ENCODE peak calls at places on chromosomes 11 and 22, in ten cellular contexts. One of them, this sample, is unnamed.

GRCh38 chr11:59173080-59173963 is 1.4 kb downstream of the DTX4 start:
- DNase-seq in stimulated activated CD4-positive, alpha-beta T cell treated with anti-CD3 and anti-CD28 coated beads, Interleukin-1b, Interleukin-23, amount 100 ng/mL, for 24 hours: no peak
- DNase-seq in Calu3: peak; percentile 26
- DNase-seq in AG08395: no peak
- DNase-seq in GM12878: no peak
- DNase-seq in heart left ventricle: peak; percentile 45
- DNase-seq in left ventricle myocardium inferior: no peak
- DNase-seq in AG09309: no peak
- DNase-seq in cardiac fibroblast: peak; percentile 15
- DNase-seq in NCI-H774: no peak
- DNase-seq in this sample: peak; percentile 74

GRCh38 chr22:44461614-44462013 is 36.4 kb downstream of the RTL6 start:
- DNase-seq in stimulated activated CD4-positive, alpha-beta T cell treated with anti-CD3 and anti-CD28 coated beads, Interleukin-1b, Interleukin-23, amount 100 ng/mL, for 24 hours: no peak
- DNase-seq in Calu3: no peak
- DNase-seq in AG08395: no peak
- DNase-seq in GM12878: no peak
- DNase-seq in heart left ventricle: no peak
- DNase-seq in left ventricle myocardium inferior: no peak
- DNase-seq in AG09309: no peak
- DNase-seq in cardiac fibroblast: no peak
- DNase-seq in NCI-H774: no peak
- DNase-seq in this sample: no peak

GRCh38 chr22:23029521-23030228 is 40.6 kb upstream of the GNAZ start:
- DNase-seq in stimulated activated CD4-positive, alpha-beta T cell treated with anti-CD3 and anti-CD28 coated beads, Interleukin-1b, Interleukin-23, amount 100 ng/mL, for 24 hours: no peak
- DNase-seq in Calu3: no peak
- DNase-seq in AG08395: no peak
- DNase-seq in GM12878: no peak
- DNase-seq in heart left ventricle: no peak
- DNase-seq in left ventricle myocardium inferior: no peak
- DNase-seq in AG09309: no peak
- DNase-seq in cardiac fibroblast: no peak
- DNase-seq in NCI-H774: no peak
- DNase-seq in this sample: no peak

GRCh38 chr11:36091256-36091811 is 147.5 kb downstream of the LDLRAD3 start:
- DNase-seq in stimulated activated CD4-positive, alpha-beta T cell treated with anti-CD3 and anti-CD28 coated beads, Interleukin-1b, Interleukin-23, amount 100 ng/mL, for 24 hours: no peak
- DNase-seq in Calu3: no peak
- DNase-seq in AG08395: no peak
- DNase-seq in GM12878: no peak
- DNase-seq in heart left ventricle: no peak
- DNase-seq in left ventricle myocardium inferior: no peak
- DNase-seq in AG09309: peak; percentile 63
- DNase-seq in cardiac fibroblast: peak; percentile 79
- DNase-seq in NCI-H774: no peak
- DNase-seq in this sample: no peak

GRCh38 chr22:30304495-30305244 is 15.4 kb upstream of the CASTOR1 start:
- DNase-seq in stimulated activated CD4-positive, alpha-beta T cell treated with anti-CD3 and anti-CD28 coated beads, Interleukin-1b, Interleukin-23, amount 100 ng/mL, for 24 hours: no peak
- DNase-seq in Calu3: peak; percentile 26
- DNase-seq in AG08395: peak; percentile 34
- DNase-seq in GM12878: no peak
- DNase-seq in heart left ventricle: no peak
- DNase-seq in left ventricle myocardium inferior: no peak
- DNase-seq in AG09309: no peak
- DNase-seq in cardiac fibroblast: no peak
- DNase-seq in NCI-H774: no peak
- DNase-seq in this sample: no peak

GRCh38 chr11:16786131-16786530 is 47.7 kb downstream of the C11orf58 start:
- DNase-seq in stimulated activated CD4-positive, alpha-beta T cell treated with anti-CD3 and anti-CD28 coated beads, Interleukin-1b, Interleukin-23, amount 100 ng/mL, for 24 hours: no peak
- DNase-seq in Calu3: no peak
- DNase-seq in AG08395: no peak
- DNase-seq in GM12878: no peak
- DNase-seq in heart left ventricle: no peak
- DNase-seq in left ventricle myocardium inferior: no peak
- DNase-seq in AG09309: no peak
- DNase-seq in cardiac fibroblast: no peak
- DNase-seq in NCI-H774: no peak
- DNase-seq in this sample: no peak

GRCh38 chr11:68832476-68833176 is 9.1 kb downstream of the CPT1A start:
- DNase-seq in stimulated activated CD4-positive, alpha-beta T cell treated with anti-CD3 and anti-CD28 coated beads, Interleukin-1b, Interleukin-23, amount 100 ng/mL, for 24 hours: no peak
- DNase-seq in Calu3: no peak
- DNase-seq in AG08395: peak; percentile 53
- DNase-seq in GM12878: no peak
- DNase-seq in heart left ventricle: no peak
- DNase-seq in left ventricle myocardium inferior: no peak
- DNase-seq in AG09309: peak; percentile 38
- DNase-seq in cardiac fibroblast: no peak
- DNase-seq in NCI-H774: no peak
- DNase-seq in this sample: no peak

GRCh38 chr11:44397586-44398178 is 87.7 kb upstream of the ALX4 start:
- DNase-seq in stimulated activated CD4-positive, alpha-beta T cell treated with anti-CD3 and anti-CD28 coated beads, Interleukin-1b, Interleukin-23, amount 100 ng/mL, for 24 hours: no peak
- DNase-seq in Calu3: no peak
- DNase-seq in AG08395: no peak
- DNase-seq in GM12878: no peak
- DNase-seq in heart left ventricle: no peak
- DNase-seq in left ventricle myocardium inferior: no peak
- DNase-seq in AG09309: no peak
- DNase-seq in cardiac fibroblast: no peak
- DNase-seq in NCI-H774: no peak
- DNase-seq in this sample: no peak

GRCh38 chr11:20027546-20028014 is 132.7 kb downstream of the DBX1 start:
- DNase-seq in stimulated activated CD4-positive, alpha-beta T cell treated with anti-CD3 and anti-CD28 coated beads, Interleukin-1b, Interleukin-23, amount 100 ng/mL, for 24 hours: no peak
- DNase-seq in Calu3: no peak
- DNase-seq in AG08395: no peak
- DNase-seq in GM12878: no peak
- DNase-seq in heart left ventricle: no peak
- DNase-seq in left ventricle myocardium inferior: no peak
- DNase-seq in AG09309: no peak
- DNase-seq in cardiac fibroblast: no peak
- DNase-seq in NCI-H774: no peak
- DNase-seq in this sample: no peak

GRCh38 chr11:15468471-15468870 is 353.7 kb downstream of the INSC start:
- DNase-seq in stimulated activated CD4-positive, alpha-beta T cell treated with anti-CD3 and anti-CD28 coated beads, Interleukin-1b, Interleukin-23, amount 100 ng/mL, for 24 hours: no peak
- DNase-seq in Calu3: no peak
- DNase-seq in AG08395: no peak
- DNase-seq in GM12878: no peak
- DNase-seq in heart left ventricle: no peak
- DNase-seq in left ventricle myocardium inferior: no peak
- DNase-seq in AG09309: no peak
- DNase-seq in cardiac fibroblast: no peak
- DNase-seq in NCI-H774: no peak
- DNase-seq in this sample: no peak

GRCh38 chr11:69335461-69336386 is 41.8 kb downstream of the MYEOV start:
- DNase-seq in stimulated activated CD4-positive, alpha-beta T cell treated with anti-CD3 and anti-CD28 coated beads, Interleukin-1b, Interleukin-23, amount 100 ng/mL, for 24 hours: no peak
- DNase-seq in Calu3: no peak
- DNase-seq in AG08395: no peak
- DNase-seq in GM12878: no peak
- DNase-seq in heart left ventricle: no peak
- DNase-seq in left ventricle myocardium inferior: no peak
- DNase-seq in AG09309: no peak
- DNase-seq in cardiac fibroblast: no peak
- DNase-seq in NCI-H774: no peak
- DNase-seq in this sample: no peak

GRCh38 chr11:67265633-67266423 is 445 bp upstream of the GRK2 start:
- DNase-seq in stimulated activated CD4-positive, alpha-beta T cell treated with anti-CD3 and anti-CD28 coated beads, Interleukin-1b, Interleukin-23, amount 100 ng/mL, for 24 hours: peak; percentile 71
- DNase-seq in Calu3: peak; percentile 90
- DNase-seq in AG08395: peak; percentile 89
- DNase-seq in GM12878: no peak
- DNase-seq in heart left ventricle: peak; percentile 82
- DNase-seq in left ventricle myocardium inferior: peak; percentile 83
- DNase-seq in AG09309: no peak
- DNase-seq in cardiac fibroblast: peak; percentile 57
- DNase-seq in NCI-H774: peak; percentile 73
- DNase-seq in this sample: peak; percentile 84

GRCh38 chr11:88410056-88410455 is 72.5 kb upstream of the CTSC start:
- DNase-seq in stimulated activated CD4-positive, alpha-beta T cell treated with anti-CD3 and anti-CD28 coated beads, Interleukin-1b, Interleukin-23, amount 100 ng/mL, for 24 hours: no peak
- DNase-seq in Calu3: no peak
- DNase-seq in AG08395: no peak
- DNase-seq in GM12878: no peak
- DNase-seq in heart left ventricle: no peak
- DNase-seq in left ventricle myocardium inferior: no peak
- DNase-seq in AG09309: no peak
- DNase-seq in cardiac fibroblast: no peak
- DNase-seq in NCI-H774: no peak
- DNase-seq in this sample: no peak

GRCh38 chr22:31951201-31952093 is 7.1 kb downstream of the YWHAH start:
- DNase-seq in stimulated activated CD4-positive, alpha-beta T cell treated with anti-CD3 and anti-CD28 coated beads, Interleukin-1b, Interleukin-23, amount 100 ng/mL, for 24 hours: no peak
- DNase-seq in Calu3: no peak
- DNase-seq in AG08395: no peak
- DNase-seq in GM12878: no peak
- DNase-seq in heart left ventricle: no peak
- DNase-seq in left ventricle myocardium inferior: no peak
- DNase-seq in AG09309: no peak
- DNase-seq in cardiac fibroblast: no peak
- DNase-seq in NCI-H774: no peak
- DNase-seq in this sample: no peak

GRCh38 chr11:123187670-123188507 is 7.2 kb downstream of the CLMP start:
- DNase-seq in stimulated activated CD4-positive, alpha-beta T cell treated with anti-CD3 and anti-CD28 coated beads, Interleukin-1b, Interleukin-23, amount 100 ng/mL, for 24 hours: no peak
- DNase-seq in Calu3: no peak
- DNase-seq in AG08395: no peak
- DNase-seq in GM12878: no peak
- DNase-seq in heart left ventricle: no peak
- DNase-seq in left ventricle myocardium inferior: no peak
- DNase-seq in AG09309: no peak
- DNase-seq in cardiac fibroblast: peak; percentile 62
- DNase-seq in NCI-H774: no peak
- DNase-seq in this sample: no peak

GRCh38 chr22:29720824-29721323 is 1.1 kb downstream of the CABP7 start:
- DNase-seq in stimulated activated CD4-positive, alpha-beta T cell treated with anti-CD3 and anti-CD28 coated beads, Interleukin-1b, Interleukin-23, amount 100 ng/mL, for 24 hours: no peak
- DNase-seq in Calu3: no peak
- DNase-seq in AG08395: no peak
- DNase-seq in GM12878: no peak
- DNase-seq in heart left ventricle: no peak
- DNase-seq in left ventricle myocardium inferior: no peak
- DNase-seq in AG09309: no peak
- DNase-seq in cardiac fibroblast: no peak
- DNase-seq in NCI-H774: no peak
- DNase-seq in this sample: no peak

GRCh38 chr11:94799726-94800125 is 31.6 kb downstream of the AMOTL1 start:
- DNase-seq in stimulated activated CD4-positive, alpha-beta T cell treated with anti-CD3 and anti-CD28 coated beads, Interleukin-1b, Interleukin-23, amount 100 ng/mL, for 24 hours: no peak
- DNase-seq in Calu3: no peak
- DNase-seq in AG08395: no peak
- DNase-seq in GM12878: no peak
- DNase-seq in heart left ventricle: no peak
- DNase-seq in left ventricle myocardium inferior: no peak
- DNase-seq in AG09309: no peak
- DNase-seq in cardiac fibroblast: no peak
- DNase-seq in NCI-H774: no peak
- DNase-seq in this sample: no peak